ENCODE peak calls at places on chromosomes 2 and 18, in ten cellular contexts. W, V, X, Z, Y, E, K, J, H and U are unnamed samples.

GRCh38 chr2:240615409-240615808 is 9.9 kb upstream of the GPR35 start:
- DNase-seq in W (no peak), V (no peak), X (no peak), Z (no peak), Y (no peak), E (no peak), K (no peak), J (no peak), H (no peak), U (no peak)

GRCh38 chr2:111923271-111923670 is 24.9 kb downstream of the MERTK start:
- DNase-seq in W (no peak), V (no peak), X (no peak), Z (no peak), Y (no peak), E (no peak), K (no peak), J (no peak), H (no peak), U (no peak)

GRCh38 chr2:85071096-85071495 is 62.1 kb upstream of the TCF7L1 start:
- DNase-seq in W (no peak), V (no peak), X (no peak), Z (no peak), Y (peak; percentile 30), E (no peak), K (no peak), J (no peak), H (no peak), U (no peak)

GRCh38 chr2:120858764-120859525 is 123.3 kb downstream of the GLI2 start:
- DNase-seq in W (no peak), V (no peak), X (no peak), Z (no peak), Y (no peak), E (no peak), K (no peak), J (no peak), H (no peak), U (no peak)

GRCh38 chr18:24590946-24591345 is 130.5 kb downstream of the HRH4 start:
- DNase-seq in W (no peak), V (no peak), X (no peak), Z (no peak), Y (no peak), E (no peak), K (no peak), J (no peak), H (no peak), U (no peak)

GRCh38 chr2:47636596-47636995 is 146.3 kb upstream of the MSH6 start:
- DNase-seq in W (no peak), V (no peak), X (no peak), Z (no peak), Y (no peak), E (no peak), K (no peak), J (no peak), H (no peak), U (no peak)

GRCh38 chr18:43869451-43870008 is 592.2 kb upstream of the SYT4 start:
- DNase-seq in W (no peak), V (no peak), X (no peak), Z (no peak), Y (peak; percentile 69), E (no peak), K (no peak), J (no peak), H (no peak), U (no peak)

GRCh38 chr2:10297950-10298349 is 4.8 kb upstream of the HPCAL1 start:
- DNase-seq in W (no peak), V (no peak), X (peak; percentile 60), Z (no peak), Y (peak; percentile 89), E (peak; percentile 57), K (peak; percentile 77), J (peak; percentile 87), H (no peak), U (peak; percentile 96)

GRCh38 chr2:158317642-158318041 is 138.9 kb downstream of the CCDC148 start:
- DNase-seq in W (no peak), V (no peak), X (no peak), Z (no peak), Y (no peak), E (no peak), K (no peak), J (no peak), H (no peak), U (no peak)

GRCh38 chr2:159111346-159111922 is 143.0 kb downstream of the TANC1 start:
- DNase-seq in W (no peak), V (peak; percentile 74), X (no peak), Z (no peak), Y (no peak), E (peak; percentile 56), K (no peak), J (no peak), H (no peak), U (no peak)

GRCh38 chr2:73106791-73107190 is 6.0 kb downstream of the RAB11FIP5 start:
- DNase-seq in W (no peak), V (no peak), X (no peak), Z (no peak), Y (no peak), E (no peak), K (no peak), J (no peak), H (no peak), U (no peak)

GRCh38 chr18:75364512-75364911 is 63.0 kb downstream of the SMIM21 start:
- DNase-seq in W (no peak), V (no peak), X (no peak), Z (no peak), Y (no peak), E (no peak), K (peak; percentile 19), J (peak; percentile 13), H (no peak), U (no peak)

GRCh38 chr2:19189391-19189790 is 169.0 kb downstream of the OSR1 start:
- DNase-seq in W (no peak), V (no peak), X (no peak), Z (no peak), Y (no peak), E (no peak), K (no peak), J (no peak), H (no peak), U (no peak)

GRCh38 chr18:49250819-49251388 is 209.5 kb downstream of the DYM start:
- DNase-seq in W (no peak), V (peak; percentile 39), X (no peak), Z (no peak), Y (peak; percentile 56), E (no peak), K (no peak), J (no peak), H (no peak), U (no peak)

GRCh38 chr2:64622443-64623231 is 31.1 kb downstream of the SERTAD2 start:
- DNase-seq in W (no peak), V (peak; percentile 61), X (no peak), Z (no peak), Y (peak; percentile 10), E (no peak), K (no peak), J (no peak), H (no peak), U (no peak)

GRCh38 chr2:11592671-11593574 is 59.1 kb downstream of the GREB1 start:
- DNase-seq in W (no peak), V (no peak), X (no peak), Z (no peak), Y (no peak), E (no peak), K (no peak), J (no peak), H (no peak), U (no peak)

GRCh38 chr2:95231723-95232122 is 24.4 kb downstream of the ZNF892 start:
- DNase-seq in W (peak; percentile 52), V (peak; percentile 38), X (peak; percentile 3), Z (peak; percentile 70), Y (peak; percentile 88), E (peak; percentile 38), K (no peak), J (peak; percentile 70), H (no peak), U (peak; percentile 73)

GRCh38 chr18:28581503-28582169 is 404.7 kb upstream of the CDH2 start:
- DNase-seq in W (no peak), V (no peak), X (no peak), Z (no peak), Y (peak; percentile 70), E (no peak), K (no peak), J (no peak), H (no peak), U (no peak)

GRCh38 chr2:52518673-52519072 is 1248.9 kb upstream of the CHAC2 start:
- DNase-seq in W (no peak), V (no peak), X (no peak), Z (no peak), Y (peak; percentile 24), E (no peak), K (no peak), J (no peak), H (no peak), U (peak; percentile 11)

GRCh38 chr2:36177282-36177681 is 178.3 kb upstream of the CRIM1 start:
- DNase-seq in W (no peak), V (no peak), X (no peak), Z (no peak), Y (peak; percentile 3), E (no peak), K (no peak), J (no peak), H (no peak), U (no peak)

GRCh38 chr2:7031424-7032245 is 114.4 kb downstream of the RNF144A start:
- DNase-seq in W (peak; percentile 89), V (peak; percentile 97), X (no peak), Z (no peak), Y (peak; percentile 68), E (no peak), K (peak; percentile 68), J (peak; percentile 13), H (no peak), U (no peak)

GRCh38 chr2:147430408-147430807 is 414.4 kb upstream of the ACVR2A start:
- DNase-seq in W (no peak), V (no peak), X (no peak), Z (no peak), Y (no peak), E (no peak), K (no peak), J (no peak), H (no peak), U (no peak)

GRCh38 chr2:50143822-50144575 is 887.9 kb downstream of the NRXN1 start:
- DNase-seq in W (no peak), V (peak; percentile 83), X (no peak), Z (no peak), Y (peak; percentile 70), E (no peak), K (peak; percentile 14), J (peak; percentile 1), H (no peak), U (peak; percentile 41)

GRCh38 chr2:216284708-216285107 is 87.6 kb downstream of the MARCHF4 start:
- DNase-seq in W (no peak), V (no peak), X (no peak), Z (no peak), Y (no peak), E (no peak), K (no peak), J (no peak), H (no peak), U (no peak)

GRCh38 chr2:42809876-42810125 is 17.4 kb upstream of the HAAO start:
- DNase-seq in W (peak; percentile 87), V (no peak), X (peak; percentile 82), Z (peak; percentile 76), Y (no peak), E (peak; percentile 93), K (peak; percentile 87), J (peak; percentile 73), H (no peak), U (no peak)

GRCh38 chr2:20365249-20365817 is 14.7 kb upstream of the PUM2 start:
- DNase-seq in W (no peak), V (no peak), X (peak; percentile 43), Z (no peak), Y (peak; percentile 81), E (no peak), K (no peak), J (peak; percentile 81), H (no peak), U (peak; percentile 80)

GRCh38 chr2:31539505-31539904 is 41.2 kb downstream of the SRD5A2 start:
- DNase-seq in W (no peak), V (no peak), X (no peak), Z (no peak), Y (no peak), E (no peak), K (no peak), J (no peak), H (no peak), U (no peak)

GRCh38 chr2:53512071-53512841 is 255.3 kb upstream of the CHAC2 start:
- DNase-seq in W (no peak), V (no peak), X (no peak), Z (no peak), Y (peak; percentile 53), E (no peak), K (no peak), J (no peak), H (no peak), U (no peak)